ENCODE peak calls at places on chromosomes 1 and 21, in four cellular contexts. I, W, S and B are unnamed samples.
A peak's percentile ranks its signal among the peaks of the same experiment; 100 is the strongest.

GRCh38 chr21:42314616-42315295 is 453 bp downstream of the TFF3 start:
- DNase-seq in W (no peak), I (no peak), S (no peak), B (no peak)

GRCh38 chr1:15430787-15431570 is 7.3 kb upstream of the CTRC start:
- DNase-seq in W (peak; percentile 82), I (no peak), S (peak; percentile 73), B (peak; percentile 61)

GRCh38 chr1:181140398-181140797 is 51.9 kb downstream of the IER5 start:
- DNase-seq in S (no peak), W (no peak), I (no peak), B (no peak)

GRCh38 chr1:21270086-21270689 is 20.1 kb downstream of the ECE1 start:
- DNase-seq in W (peak; percentile 88), S (peak; percentile 75), I (peak; percentile 74), B (peak; percentile 68)

GRCh38 chr1:156833598-156833997 is 16.9 kb upstream of the SH2D2A start:
- DNase-seq in I (no peak), S (no peak), W (no peak), B (no peak)

GRCh38 chr21:45098867-45099266 is 24.5 kb downstream of the ADARB1 start:
- DNase-seq in S (no peak), W (peak; percentile 58), I (no peak), B (no peak)

GRCh38 chr1:61092643-61093042 is 10.3 kb downstream of the NFIA start:
- DNase-seq in W (no peak), I (no peak), S (no peak), B (no peak)

GRCh38 chr1:218266356-218266755 is 18.7 kb upstream of the RRP15 start:
- DNase-seq in S (no peak), I (no peak), W (peak; percentile 35), B (no peak)

GRCh38 chr1:30976143-30976542 is 67.6 kb upstream of the SDC3 start:
- DNase-seq in S (no peak), I (no peak), W (no peak), B (no peak)

GRCh38 chr1:183180213-183180612 is 5.9 kb upstream of the LAMC2 start:
- DNase-seq in S (no peak), I (peak; percentile 65), W (no peak), B (peak; percentile 21)

GRCh38 chr1:150931773-150932172 is 5.6 kb downstream of the SETDB1 start:
- DNase-seq in S (no peak), I (no peak), W (no peak), B (no peak)

GRCh38 chr1:59075021-59075420 is 221.9 kb upstream of the FGGY start:
- DNase-seq in W (no peak), I (no peak), S (no peak), B (no peak)

GRCh38 chr1:181141431-181141910 is 53.0 kb downstream of the IER5 start:
- DNase-seq in S (no peak), I (no peak), W (no peak), B (no peak)

GRCh38 chr1:102790997-102791396 is 317.3 kb downstream of the COL11A1 start:
- DNase-seq in I (no peak), S (no peak), W (no peak), B (peak; percentile 25)

GRCh38 chr1:51328926-51329325 is 1.4 kb downstream of the TTC39A start:
- DNase-seq in I (no peak), W (no peak), S (no peak), B (no peak)

GRCh38 chr1:184260382-184260781 is 126.4 kb upstream of the C1orf21 start:
- DNase-seq in W (no peak), I (no peak), S (no peak), B (no peak)

GRCh38 chr21:25639167-25639921 is at the start of gene JAM2:
- DNase-seq in W (peak; percentile 95), S (peak; percentile 62), I (no peak), B (peak; percentile 79)

GRCh38 chr1:63454269-63454668 is 68.8 kb downstream of the ITGB3BP start:
- DNase-seq in S (no peak), W (no peak), I (no peak), B (no peak)
- TF ChIP-seq CTCF in S (no peak), W (no peak), I (peak; percentile 17), B (peak; percentile 15)

DNA sequence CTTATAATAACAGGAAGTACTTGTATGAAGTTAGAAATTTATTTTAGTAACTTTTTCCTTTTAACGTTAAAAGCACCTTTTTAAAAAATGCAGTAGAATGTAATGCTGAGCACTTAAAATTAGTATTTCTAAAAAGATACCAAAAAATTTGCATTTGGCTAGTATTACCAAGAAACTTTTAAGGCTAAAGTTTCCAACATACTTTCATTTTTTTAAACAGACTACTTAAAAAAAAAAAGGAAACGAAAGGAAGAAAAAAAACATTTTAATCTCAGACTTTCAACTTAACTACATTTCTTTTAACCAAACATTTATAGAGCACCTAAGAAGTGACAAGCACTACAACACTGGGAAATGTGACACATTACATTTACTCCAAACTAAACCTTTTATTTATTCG is 2.8 kb downstream of the ARID4B start:
- DNase-seq in W (no peak), I (no peak), S (no peak), B (no peak)
- H3K4me3 ChIP-seq in W (no peak overlapping the region), I (no peak overlapping the region), S (peak overlapping the region; percentile 96), B (peak overlapping the region; percentile 93)

DNA sequence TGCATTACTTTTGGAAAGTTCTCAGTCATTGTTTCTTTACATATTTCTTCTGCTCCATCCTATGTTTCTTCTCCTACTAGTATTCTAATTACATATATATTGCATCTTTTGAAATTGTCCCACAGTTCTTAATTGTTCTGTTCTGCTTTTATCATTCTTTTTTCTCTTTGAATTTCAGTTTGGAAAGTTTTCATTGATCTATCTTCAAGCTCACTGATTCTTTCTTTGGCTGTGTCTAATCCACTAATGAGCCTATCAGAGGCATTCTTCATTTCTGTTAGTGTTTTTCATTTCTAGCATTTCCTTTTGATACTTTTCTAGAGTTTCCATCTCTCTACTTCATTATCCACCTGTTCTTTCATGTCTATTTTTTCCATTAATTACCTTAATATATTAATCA is 159.0 kb upstream of the KCNJ15 start:
- DNase-seq in W (no peak), S (no peak), I (no peak), B (no peak)
- TF ChIP-seq CTCF in W (no peak), S (no peak), I (no peak), B (no peak)

DNA sequence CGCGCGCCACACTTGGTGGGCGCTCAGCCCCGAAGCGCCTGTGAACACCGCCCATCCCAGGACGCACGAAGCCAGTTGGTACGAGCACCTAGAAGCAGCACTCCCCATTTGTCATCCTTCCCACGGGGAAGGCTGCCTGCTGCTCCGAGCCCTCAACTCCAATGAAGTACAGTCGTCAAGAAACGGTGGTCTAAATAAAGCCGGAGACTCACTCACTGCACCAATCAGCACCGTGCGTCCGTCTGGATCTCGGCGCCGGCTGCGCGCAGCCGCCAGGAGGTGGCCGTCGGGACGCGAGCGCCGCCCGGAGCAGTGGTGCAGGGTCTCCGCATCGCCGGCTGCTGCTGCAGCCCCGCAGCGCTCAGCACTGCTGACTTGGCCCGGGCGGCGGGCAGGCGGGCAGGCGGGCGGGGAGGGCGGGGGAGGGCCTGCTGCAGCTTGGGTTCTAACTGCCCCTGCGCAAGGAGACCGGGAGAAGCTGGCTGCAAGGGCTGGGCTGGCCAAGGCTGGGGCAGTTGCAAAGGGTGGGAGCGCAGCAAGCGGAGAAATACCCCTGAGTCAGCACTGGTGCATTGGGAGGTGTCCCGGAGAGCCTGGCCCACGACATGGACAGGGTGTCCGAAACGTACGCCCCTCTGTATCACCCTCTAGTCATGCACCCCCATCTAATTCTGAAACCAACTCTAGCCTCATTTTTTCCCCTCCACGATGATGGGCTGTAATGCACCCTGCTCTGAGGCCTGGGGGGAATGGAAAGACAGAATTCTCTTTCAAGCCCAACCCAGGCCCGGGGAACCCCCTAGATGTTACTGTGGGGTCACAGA is 35.8 kb upstream of the H6PD start:
- DNase-seq in W (no peak), S (no peak), I (no peak), B (peak; percentile 41)
- H3K4me3 ChIP-seq in W (no peak overlapping the region), S (peak overlapping the region; percentile 56), I (no peak overlapping the region), B (no peak overlapping the region)

GRCh38 chr1:159248311-159248710 is 43.6 kb downstream of the ACKR1 start:
- DNase-seq in W (no peak), S (no peak), I (no peak), B (no peak)

GRCh38 chr1:159247266-159247665 is 42.6 kb downstream of the ACKR1 start:
- DNase-seq in I (no peak), W (no peak), S (no peak), B (no peak)

GRCh38 chr1:159250817-159251216 is 46.1 kb downstream of the ACKR1 start:
- DNase-seq in I (no peak), S (no peak), W (no peak), B (no peak)
- TF ChIP-seq CTCF in I (no peak), S (no peak), W (no peak), B (no peak)

GRCh38 chr1:23910553-23911246 is 2.5 kb downstream of the CNR2 start:
- DNase-seq in S (no peak), W (peak; percentile 34), I (no peak), B (no peak)
- H3K4me3 ChIP-seq in S (no peak overlapping the region), W (no peak overlapping the region), I (no peak overlapping the region), B (no peak overlapping the region)

GRCh38 chr1:41681331-41682136 is 197.1 kb upstream of the EDN2 start:
- DNase-seq in I (no peak), W (no peak), S (no peak), B (no peak)

GRCh38 chr1:41679994-41680393 is 195.5 kb upstream of the EDN2 start:
- DNase-seq in S (no peak), W (no peak), I (no peak), B (no peak)

GRCh38 chr1:41678141-41678878 is 193.8 kb upstream of the EDN2 start:
- DNase-seq in I (no peak), W (no peak), S (peak; percentile 72), B (no peak)

GRCh38 chr1:41677586-41677985 is 193.1 kb upstream of the EDN2 start:
- DNase-seq in I (no peak), S (no peak), W (no peak), B (no peak)

GRCh38 chr1:41679531-41679930 is 195.0 kb upstream of the EDN2 start:
- DNase-seq in S (no peak), W (no peak), I (no peak), B (no peak)
- TF ChIP-seq CTCF in S (no peak), W (no peak), I (no peak), B (no peak)